ENCODE peak calls at places on chromosomes 2 and 18, in five cellular contexts. R is fibroblast of gingiva; T is activated naive CD4-positive, alpha-beta T cell treated with Interleukin-2 at 50 U/mL for 16 hours; S is fibroblast of mammary gland; O is stimulated activated CD4-positive, alpha-beta T cell treated with anti-CD3 and anti-CD28 coated beads, TNF-alpha, amount 100 ng/mL, for 48 hours. H is an unnamed sample.

GRCh38 chr2:37005118-37005868 is 39.0 kb upstream of the STRN start:
- DNase-seq in R (no peak), T (peak; percentile 11), S (peak; percentile 45), O (no peak), H (peak; percentile 43)

GRCh38 chr2:120737802-120738516 is 2.3 kb downstream of the GLI2 start:
- DNase-seq in R (no peak), T (no peak), S (no peak), O (no peak), H (no peak)

GRCh38 chr2:102780467-102780866 is 18.6 kb downstream of the TMEM182 start:
- DNase-seq in R (no peak), T (no peak), S (no peak), O (no peak), H (no peak)

GRCh38 chr18:55523001-55523400 is 65.0 kb downstream of the TCF4 start:
- DNase-seq in R (no peak), T (no peak), S (no peak), O (no peak), H (no peak)

GRCh38 chr2:151193576-151193975 is 68.1 kb downstream of the RBM43 start:
- DNase-seq in R (no peak), T (no peak), S (no peak), O (no peak), H (no peak)

GRCh38 chr2:31256611-31257382 is 22.8 kb downstream of the EHD3 start:
- DNase-seq in R (no peak), T (no peak), S (no peak), O (no peak), H (no peak)

GRCh38 chr2:230225486-230225885 is at the start of gene SP140:
- DNase-seq in R (no peak), T (peak; percentile 81), S (no peak), O (peak; percentile 70), H (no peak)

GRCh38 chr18:10381516-10381915 is 72.9 kb upstream of the APCDD1 start:
- DNase-seq in R (no peak), T (no peak), S (no peak), O (no peak), H (peak; percentile 2)

GRCh38 chr18:35289293-35290069 is 548 bp downstream of the ZSCAN30 start:
- DNase-seq in R (peak; percentile 26), T (peak; percentile 30), S (peak; percentile 65), O (no peak), H (peak; percentile 39)

GRCh38 chr2:39512434-39512935 is 75.4 kb upstream of the MAP4K3 start:
- DNase-seq in R (peak; percentile 20), T (no peak), S (no peak), O (no peak), H (peak; percentile 51)

GRCh38 chr2:38935568-38936172 is 46.0 kb downstream of the ARHGEF33 start:
- DNase-seq in R (no peak), T (no peak), S (peak; percentile 61), O (no peak), H (peak; percentile 59)

GRCh38 chr18:39835303-39836030 is 2119.6 kb upstream of the PIK3C3 start:
- DNase-seq in R (peak; percentile 60), T (no peak), S (peak; percentile 11), O (no peak), H (peak; percentile 27)

GRCh38 chr18:36386150-36386920 is 88.8 kb downstream of the FHOD3 start:
- DNase-seq in R (no peak), T (no peak), S (no peak), O (no peak), H (peak; percentile 19)

GRCh38 chr2:70962885-70963878 is 15.2 kb upstream of the ANKRD53 start:
- DNase-seq in R (no peak), T (no peak), S (no peak), O (no peak), H (no peak)

GRCh38 chr2:224147174-224147573 is 108.1 kb upstream of the SERPINE2 start:
- DNase-seq in R (no peak), T (no peak), S (no peak), O (no peak), H (peak; percentile 85)

GRCh38 chr2:230007931-230008707 is 60.6 kb downstream of the SLC16A14 start:
- DNase-seq in R (peak; percentile 63), T (peak; percentile 84), S (peak; percentile 76), O (peak; percentile 81), H (peak; percentile 79)

GRCh38 chr2:9331704-9332103 is 91.6 kb downstream of the ITGB1BP1 start:
- DNase-seq in R (no peak), T (no peak), S (no peak), O (no peak), H (no peak)

GRCh38 chr2:127733816-127734537 is 32.7 kb downstream of the SFT2D3 start:
- DNase-seq in R (peak; percentile 9), T (no peak), S (peak; percentile 23), O (no peak), H (no peak)

GRCh38 chr2:36356990-36357505 is 1.5 kb downstream of the CRIM1 start:
- DNase-seq in R (no peak), T (peak; percentile 36), S (peak; percentile 51), O (no peak), H (peak; percentile 60)

GRCh38 chr2:174787485-174788205 is 23.4 kb upstream of the CHRNA1 start:
- DNase-seq in R (peak; percentile 100), T (no peak), S (peak; percentile 98), O (no peak), H (peak; percentile 95)

GRCh38 chr2:237540823-237541222 is 25.6 kb upstream of the PRLH start:
- DNase-seq in R (peak; percentile 57), T (no peak), S (peak; percentile 81), O (no peak), H (peak; percentile 63)

GRCh38 chr2:108080177-108080576 is 93.9 kb downstream of the SLC5A7 start:
- DNase-seq in R (no peak), T (no peak), S (no peak), O (no peak), H (no peak)

GRCh38 chr2:147716906-147717305 is 127.9 kb upstream of the ACVR2A start:
- DNase-seq in R (no peak), T (no peak), S (no peak), O (no peak), H (no peak)

GRCh38 chr2:1491751-1492150 is 78.5 kb downstream of the TPO start:
- DNase-seq in R (no peak), T (no peak), S (no peak), O (no peak), H (no peak)

GRCh38 chr2:217661378-217661777 is 341.4 kb downstream of the TNS1 start:
- DNase-seq in R (no peak), T (no peak), S (no peak), O (no peak), H (no peak)

GRCh38 chr2:159052157-159052561 is 83.7 kb downstream of the TANC1 start:
- DNase-seq in R (peak; percentile 26), T (no peak), S (no peak), O (no peak), H (no peak)

H was measured in ELR.